ENCODE peak calls at places on chromosomes 7 and 10, in seven cellular contexts. I, Y, T, M, Z, S and A are unnamed samples. For H3K36me3, the result is how much of the 10 kb centered on the place peaks cover.

GRCh38 chr7:24825931-24826661 is 68.8 kb upstream of the GSDME start:
- DNase-seq in I (peak), Y (peak), T (no peak), M (no peak), Z (no peak), S (peak), A (peak)

GRCh38 chr7:127254163-127254684 is 1.5 kb upstream of the GRM8 start:
- DNase-seq in I (no peak), Y (no peak), T (no peak), M (no peak), Z (no peak), S (no peak), A (no peak)

GRCh38 chr10:102863660-102864059 is 5.6 kb upstream of the AS3MT start:
- DNase-seq in I (no peak), Y (no peak), T (no peak), M (no peak), Z (no peak), S (no peak), A (no peak)

GRCh38 chr7:135510603-135511183 is 791 bp upstream of the CNOT4 start:
- DNase-seq in I (no peak), Y (no peak), T (no peak), M (no peak), Z (no peak), S (no peak), A (no peak)

GRCh38 chr10:5942471-5942870 is 34.9 kb downstream of the IL15RA start:
- DNase-seq in I (no peak), Y (no peak), T (peak), M (peak), Z (no peak), S (no peak), A (peak)

GRCh38 chr7:128059143-128059975 is 28.1 kb upstream of the LRRC4 start:
- DNase-seq in I (no peak), Y (no peak), T (no peak), M (no peak), Z (no peak), S (no peak), A (no peak)

GRCh38 chr7:99623091-99623693 is 6.4 kb downstream of the ZSCAN25 start:
- DNase-seq in I (no peak), Y (no peak), T (peak), M (no peak), Z (peak), S (no peak), A (no peak)

GRCh38 chr7:152761116-152761748 is 1.7 kb downstream of the ACTR3B start:
- DNase-seq in I (no peak), Y (no peak), T (no peak), M (no peak), Z (no peak), S (no peak), A (no peak)

GRCh38 chr7:66301737-66302136 is 96.6 kb downstream of the TPST1 start:
- DNase-seq in I (no peak), Y (no peak), T (no peak), M (no peak), Z (no peak), S (no peak), A (no peak)

GRCh38 chr7:116576350-116577319 is 51.8 kb downstream of the CAV1 start:
- DNase-seq in I (no peak), Y (no peak), T (peak), M (peak), Z (no peak), S (no peak), A (no peak)

GRCh38 chr10:121578965-121579364 is 19.3 kb downstream of the FGFR2 start:
- DNase-seq in I (no peak), Y (no peak), T (no peak), M (no peak), Z (no peak), S (no peak), A (no peak)

GRCh38 chr7:18846765-18847215 is 270.6 kb downstream of the TWIST1 start:
- DNase-seq in I (no peak), Y (peak), T (no peak), M (no peak), Z (no peak), S (no peak), A (no peak)

GRCh38 chr10:1211844-1212570 is 155.8 kb downstream of the WDR37 start:
- DNase-seq in I (no peak), Y (no peak), T (no peak), M (no peak), Z (no peak), S (no peak), A (peak)

GRCh38 chr7:157472311-157473050 is 135.7 kb downstream of the DNAJB6 start:
- DNase-seq in I (no peak), Y (no peak), T (no peak), M (no peak), Z (no peak), S (no peak), A (peak)

GRCh38 chr10:69312537-69312936 is 34.2 kb downstream of the HK1 start:
- DNase-seq in I (no peak), Y (peak), T (no peak), M (no peak), Z (no peak), S (no peak), A (peak)

GRCh38 chr10:47412869-47413268 is 28.8 kb upstream of the ZNF488 start:
- DNase-seq in I (no peak), Y (no peak), T (no peak), M (no peak), Z (no peak), S (no peak), A (no peak)

GRCh38 chr10:43793714-43794113 is 145.0 kb upstream of the ZNF32 start:
- DNase-seq in I (no peak), Y (no peak), T (no peak), M (no peak), Z (no peak), S (no peak), A (no peak)

GRCh38 chr10:102610499-102610898 is 33.8 kb upstream of the TRIM8 start:
- DNase-seq in I (no peak), Y (no peak), T (no peak), M (no peak), Z (no peak), S (no peak), A (no peak)

GRCh38 chr10:101291254-101292193 is 62.3 kb upstream of the LBX1 start:
- DNase-seq in I (peak), Y (peak), T (peak), M (no peak), Z (no peak), S (no peak), A (peak)

GRCh38 chr7:155422151-155422550 is 35.8 kb upstream of the EN2 start:
- DNase-seq in I (no peak), Y (no peak), T (no peak), M (no peak), Z (no peak), S (no peak), A (peak)

GRCh38 chr7:114085592-114086490 is 167.0 kb upstream of the PPP1R3A start:
- DNase-seq in I (peak), Y (peak), T (peak), M (peak), Z (no peak), S (peak), A (peak)

GRCh38 chr7:138449580-138449979 is 10.5 kb upstream of the TRIM24 start:
- DNase-seq in I (no peak), Y (peak), T (no peak), M (no peak), Z (no peak), S (no peak), A (no peak)

GRCh38 chr10:61941202-61941651 is 39.7 kb downstream of the ARID5B start:
- DNase-seq in I (no peak), Y (no peak), T (no peak), M (no peak), Z (no peak), S (no peak), A (no peak)

GRCh38 chr10:69007260-69007659 is 18.7 kb downstream of the KIFBP start:
- DNase-seq in I (no peak), Y (no peak), T (no peak), M (no peak), Z (no peak), S (no peak), A (no peak)

GRCh38 chr7:111012799-111013675 is 77.9 kb upstream of the LRRN3 start:
- DNase-seq in I (no peak), Y (no peak), T (no peak), M (no peak), Z (peak), S (no peak), A (no peak)

GRCh38 chr7:109986701-109987100 is 1104.2 kb upstream of the LRRN3 start:
- DNase-seq in I (no peak), Y (no peak), T (no peak), M (no peak), Z (no peak), S (no peak), A (no peak)

GRCh38 chr10:101388671-101389276 is 34.8 kb downstream of the BTRC start:
- DNase-seq in I (no peak), Y (no peak), T (no peak), M (no peak), Z (no peak), S (no peak), A (no peak)

GRCh38 chr10:96626795-96627194 is 40.0 kb upstream of the TM9SF3 start:
- DNase-seq in I (no peak), Y (peak), T (no peak), M (no peak), Z (no peak), S (no peak), A (peak)
- H3K36me3 ChIP-seq in I (under half), Y (under half), T (under half), M (under half), Z (under half), S (under half), A (under half)

DNA sequence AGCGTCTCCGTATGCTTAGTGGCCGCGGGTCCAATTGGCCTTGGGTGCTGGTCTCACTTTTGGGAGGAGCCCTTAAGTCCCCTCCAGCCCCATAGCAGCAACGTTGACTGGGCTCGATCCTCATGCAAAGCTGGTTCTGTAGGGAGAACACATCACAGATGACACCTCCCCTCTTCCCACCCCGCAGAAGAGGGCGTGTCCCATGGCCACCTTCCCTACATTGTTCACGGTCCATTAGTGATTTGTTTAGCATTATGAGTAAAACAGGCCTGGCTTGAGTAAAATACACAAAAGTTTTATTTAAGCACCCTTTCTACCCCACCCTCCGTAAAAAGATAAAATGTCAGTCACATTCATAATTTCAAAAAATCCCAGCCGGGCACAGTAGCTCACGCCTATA is 89.1 kb upstream of the SH2B2 start:
- DNase-seq in I (no peak), Y (no peak), T (no peak), M (no peak), Z (no peak), S (no peak), A (no peak)
- H3K36me3 ChIP-seq in I (under half), Y (under half), T (under half), M (under half), Z (under half), S (under half), A (under half)

DNA sequence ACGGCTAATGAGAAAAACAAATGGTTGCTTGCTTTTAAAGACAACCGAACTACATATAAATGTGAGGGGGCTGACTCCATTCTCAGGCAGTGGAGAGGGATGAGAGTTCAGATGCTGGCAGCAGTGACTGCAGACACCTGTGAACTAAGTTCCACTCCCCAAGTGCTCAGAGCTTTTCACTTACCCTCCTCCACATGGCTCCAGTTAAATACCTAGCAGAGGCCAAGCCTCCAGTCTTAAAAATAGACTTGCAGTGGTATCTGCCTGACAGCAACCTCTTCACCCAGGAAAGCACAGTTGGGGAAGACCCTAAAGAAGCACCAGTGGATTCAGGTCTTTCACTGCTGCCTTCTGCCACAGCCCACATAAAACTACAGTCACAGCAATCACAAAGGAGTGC is 3.1 kb upstream of the ABLIM1 start:
- DNase-seq in I (no peak), Y (no peak), T (no peak), M (no peak), Z (no peak), S (no peak), A (no peak)
- H3K36me3 ChIP-seq in I (under half), Y (under half), T (under half), M (under half), Z (under half), S (under half), A (under half)

DNA sequence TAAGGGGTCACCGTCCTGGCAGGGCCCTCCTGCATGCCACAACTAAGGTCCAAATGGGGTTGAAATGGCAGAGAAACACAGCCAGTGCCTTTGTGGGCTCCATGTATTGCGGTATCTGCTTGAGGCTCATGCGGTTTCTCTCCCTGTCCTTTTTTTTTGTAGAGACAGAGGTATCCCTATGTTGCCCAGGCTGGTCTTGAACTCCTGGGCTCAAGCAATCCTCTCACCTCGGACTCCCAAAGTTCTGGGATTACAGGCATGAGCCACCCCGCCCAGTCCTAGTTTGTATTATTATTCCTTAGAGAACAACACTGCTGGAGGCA is 64.1 kb upstream of the WAPL start:
- DNase-seq in I (no peak), Y (no peak), T (no peak), M (no peak), Z (no peak), S (no peak), A (no peak)
- H3K36me3 ChIP-seq in I (under half), Y (under half), T (under half), M (under half), Z (under half), S (under half), A (under half)

DNA sequence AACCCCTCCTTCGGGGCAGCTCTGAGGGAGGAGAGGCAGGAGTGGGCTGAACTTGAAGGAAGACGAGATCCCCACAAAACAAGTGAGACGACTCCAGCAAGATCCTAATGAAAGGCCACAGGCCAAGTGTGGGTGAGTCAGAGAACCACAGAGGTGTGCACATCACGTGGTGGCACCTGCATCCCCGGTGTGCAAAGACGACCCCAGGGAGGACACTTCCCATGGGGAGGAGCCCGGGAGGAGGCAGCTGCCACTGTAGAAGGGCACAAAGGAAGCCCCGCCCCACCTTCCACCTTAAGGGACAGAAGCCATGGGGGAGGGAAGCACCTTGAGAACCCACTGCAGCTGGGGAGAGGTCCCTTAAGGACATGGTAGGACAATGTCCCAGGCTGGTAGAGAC is 45.7 kb downstream of the ESYT2 start:
- DNase-seq in I (no peak), Y (no peak), T (peak), M (no peak), Z (no peak), S (no peak), A (no peak)
- H3K36me3 ChIP-seq in I (under half), Y (under half), T (under half), M (under half), Z (under half), S (under half), A (under half)

DNA sequence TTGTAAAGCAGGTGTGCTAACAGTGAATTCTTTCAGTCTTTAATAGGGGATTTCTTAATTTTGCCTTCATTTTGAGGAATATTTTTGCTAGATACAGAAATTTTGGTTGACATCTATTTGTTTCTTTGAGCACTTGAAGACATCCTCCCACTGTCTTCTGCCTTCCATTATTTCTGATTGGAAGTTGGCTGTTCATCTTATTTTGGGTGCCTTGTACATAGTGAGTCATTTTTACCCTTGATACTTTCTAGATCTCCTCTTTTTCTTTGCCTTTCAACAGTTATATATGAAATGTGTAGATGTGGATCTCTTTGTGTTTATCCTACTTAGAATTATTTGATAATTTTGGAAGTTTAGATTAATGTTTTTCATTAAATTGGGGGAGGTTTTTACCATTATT is 631.0 kb downstream of the AUTS2 start:
- DNase-seq in I (no peak), Y (peak), T (no peak), M (no peak), Z (no peak), S (no peak), A (no peak)
- H3K36me3 ChIP-seq in I (under half), Y (under half), T (under half), M (under half), Z (under half), S (under half), A (under half)

GRCh38 chr7:151065516-151065915 is 6.1 kb downstream of the SLC4A2 start:
- DNase-seq in I (no peak), Y (no peak), T (no peak), M (no peak), Z (no peak), S (no peak), A (no peak)
- H3K36me3 ChIP-seq in I (half or more), Y (under half), T (half or more), M (under half), Z (under half), S (under half), A (under half)

GRCh38 chr7:75531359-75531821 is 39.3 kb downstream of the SPDYE5 start:
- DNase-seq in I (no peak), Y (peak), T (no peak), M (no peak), Z (no peak), S (peak), A (peak)

GRCh38 chr7:75536491-75536890 is 44.4 kb downstream of the SPDYE5 start:
- DNase-seq in I (no peak), Y (no peak), T (no peak), M (no peak), Z (no peak), S (no peak), A (no peak)

GRCh38 chr7:75532639-75533038 is 40.5 kb downstream of the SPDYE5 start:
- DNase-seq in I (no peak), Y (no peak), T (no peak), M (no peak), Z (no peak), S (no peak), A (no peak)

GRCh38 chr7:75534727-75535307 is 42.7 kb downstream of the SPDYE5 start:
- DNase-seq in I (no peak), Y (peak), T (no peak), M (no peak), Z (no peak), S (no peak), A (no peak)

GRCh38 chr7:75533926-75534325 is 41.8 kb downstream of the SPDYE5 start:
- DNase-seq in I (no peak), Y (no peak), T (no peak), M (no peak), Z (no peak), S (no peak), A (no peak)
- H3K36me3 ChIP-seq in I (under half), Y (under half), T (under half), M (under half), Z (under half), S (under half), A (under half)

DNA sequence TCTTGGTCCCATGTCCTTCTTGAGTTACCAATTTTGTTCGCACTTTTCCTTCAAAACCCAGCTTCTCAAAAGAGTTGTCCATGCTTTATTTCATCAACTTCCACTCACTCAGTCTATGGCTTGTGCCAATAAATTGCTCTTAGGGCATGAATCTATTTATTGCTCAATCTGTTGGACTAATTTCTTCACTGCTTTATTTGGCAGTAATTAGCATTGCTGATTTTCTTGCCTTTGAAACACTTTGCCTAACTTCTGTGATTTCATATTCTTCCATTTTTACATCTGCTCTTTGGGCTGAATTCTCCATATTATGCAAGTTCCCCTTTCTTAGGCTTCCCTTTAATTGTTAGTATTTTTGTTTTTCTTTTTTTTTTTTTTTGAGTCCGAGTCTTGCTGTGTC is 16.8 kb downstream of the DLD start:
- DNase-seq in I (no peak), Y (no peak), T (no peak), M (no peak), Z (no peak), S (no peak), A (no peak)
- H3K36me3 ChIP-seq in I (under half), Y (under half), T (half or more), M (under half), Z (under half), S (under half), A (under half)